ENCODE peak calls at places on chromosomes 2 and 18, in four cellular contexts. L, H, B and P are unnamed samples.

GRCh38 chr2:151775057-151775740 is 40.9 kb upstream of the NEB start:
- DNase-seq in L (peak), H (no peak), B (no peak), P (no peak)

GRCh38 chr2:112150447-112150846 is 12.3 kb downstream of the FBLN7 start:
- DNase-seq in L (no peak), H (no peak), B (no peak), P (no peak)

GRCh38 chr2:137252934-137253333 is 487.6 kb downstream of the THSD7B start:
- DNase-seq in L (no peak), H (no peak), B (no peak), P (no peak)

GRCh38 chr2:2974982-2975381 is 402.6 kb downstream of the EIPR1 start:
- DNase-seq in L (no peak), H (no peak), B (no peak), P (no peak)

GRCh38 chr2:42614838-42615237 is 46.4 kb downstream of the MTA3 start:
- DNase-seq in L (no peak), H (no peak), B (peak), P (no peak)

GRCh38 chr2:121689356-121689755 is 40.1 kb upstream of the CLASP1 start:
- DNase-seq in L (peak), H (no peak), B (peak), P (peak)

GRCh38 chr2:217953531-217953932 is 49.3 kb downstream of the TNS1 start:
- DNase-seq in L (no peak), H (no peak), B (no peak), P (no peak)

GRCh38 chr2:232400244-232401015 is 6.2 kb upstream of the ALPG start:
- DNase-seq in L (no peak), H (no peak), B (no peak), P (no peak)

GRCh38 chr2:191462370-191462769 is 215.6 kb upstream of the NABP1 start:
- DNase-seq in L (no peak), H (no peak), B (no peak), P (no peak)

GRCh38 chr2:45273412-45274189 is 264.3 kb upstream of the SIX2 start:
- DNase-seq in L (no peak), H (no peak), B (peak), P (no peak)

GRCh38 chr2:140786585-140786984 is 1344.2 kb downstream of the LRP1B start:
- DNase-seq in L (no peak), H (no peak), B (no peak), P (peak)

GRCh38 chr18:9961031-9961430 is 47.2 kb downstream of the VAPA start:
- DNase-seq in L (no peak), H (no peak), B (no peak), P (no peak)

DNA sequence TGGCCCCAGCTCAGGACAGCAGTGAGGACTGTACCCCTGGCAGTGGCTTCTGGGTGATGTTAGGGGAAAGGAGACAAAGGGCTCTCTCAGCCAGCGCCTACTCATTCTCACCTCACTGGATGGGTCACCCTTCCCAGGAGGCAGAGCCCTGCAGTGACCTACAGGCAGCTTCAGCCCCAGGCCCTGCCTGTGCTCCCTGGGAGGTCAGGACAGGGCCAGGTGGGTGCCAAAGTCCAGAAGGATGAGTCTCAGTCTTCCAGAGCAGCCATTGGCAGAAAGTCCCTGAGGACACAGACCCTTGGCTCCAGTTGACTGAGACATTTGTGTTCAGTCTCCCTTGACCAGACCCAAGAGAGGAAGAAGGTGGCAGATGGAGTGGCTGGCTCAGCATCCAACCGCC is 75.1 kb downstream of the TEX51 start:
- DNase-seq in L (no peak), H (no peak), B (no peak), P (no peak)
- TF ChIP-seq ELF4 in L (no peak), H (no peak), B (no peak), P (no peak)

GRCh38 chr2:131042161-131042775 is 51.0 kb downstream of the FAM168B start:
- DNase-seq in L (peak), H (no peak), B (no peak), P (no peak)
- TF ChIP-seq ELF4 in L (no peak), H (no peak), B (no peak), P (no peak)

GRCh38 chr2:189553689-189554088 is 26.9 kb downstream of the SLC40A1 start:
- DNase-seq in L (no peak), H (no peak), B (peak), P (no peak)
- TF ChIP-seq ELF4 in L (no peak), H (no peak), B (no peak), P (no peak)

DNA sequence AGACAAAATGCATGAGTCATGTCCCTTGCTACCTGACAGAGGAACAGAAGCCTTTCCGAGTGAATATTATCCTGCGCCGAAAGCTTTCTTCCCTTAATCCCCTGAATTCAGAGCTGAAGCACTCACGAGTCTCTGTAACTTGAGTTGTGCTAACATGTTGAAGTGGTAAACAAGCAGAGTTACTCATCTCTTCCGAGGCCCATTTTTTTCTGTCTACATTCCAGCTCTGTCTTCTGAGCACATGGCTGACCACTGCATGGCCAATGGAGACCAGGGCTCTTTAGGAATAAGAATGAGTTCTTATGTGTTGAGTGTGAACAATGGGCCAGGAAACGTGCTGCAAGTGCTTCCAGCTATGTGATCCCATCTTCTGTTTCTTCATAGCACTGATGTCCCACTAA is 73.1 kb upstream of the PID1 start:
- DNase-seq in L (no peak), H (no peak), B (no peak), P (no peak)
- TF ChIP-seq ELF4 in L (no peak), H (no peak), B (no peak), P (no peak)

GRCh38 chr2:99635710-99636431 is 146.1 kb upstream of the REV1 start:
- DNase-seq in L (no peak), H (no peak), B (no peak), P (no peak)
- TF ChIP-seq ELF4 in L (no peak), H (no peak), B (no peak), P (no peak)

GRCh38 chr2:220068877-220069276 is 441.4 kb downstream of the SLC4A3 start:
- DNase-seq in L (no peak), H (no peak), B (no peak), P (no peak)

GRCh38 chr2:220064282-220065042 is 437.0 kb downstream of the SLC4A3 start:
- DNase-seq in L (no peak), H (no peak), B (no peak), P (no peak)

GRCh38 chr2:220065581-220065980 is 438.2 kb downstream of the SLC4A3 start:
- DNase-seq in L (no peak), H (no peak), B (no peak), P (no peak)
- TF ChIP-seq ELF4 in L (no peak), H (no peak), B (no peak), P (no peak)

GRCh38 chr18:57846258-57846657 is 43.1 kb upstream of the ATP8B1 start:
- DNase-seq in L (peak), H (no peak), B (no peak), P (no peak)
- TF ChIP-seq ELF4 in L (no peak), H (no peak), B (no peak), P (no peak)